ENCODE peak calls at places on chromosomes 3 and 15, in nine cellular contexts. Y is transverse colon, X is OCI-LY7, R is body of pancreas, B is mammary epithelial cell, T is coronary artery, I is cardiac muscle cell, U is HepG2, L is tibial nerve. P is an unnamed sample.

GRCh38 chr3:9135930-9136525 is 113.4 kb downstream of the SRGAP3 start:
- DNase-seq in Y (no peak), X (no peak), R (no peak), B (no peak), T (no peak), I (no peak), U (no peak), L (no peak), P (no peak)

GRCh38 chr15:64622410-64623260 is 152.8 kb downstream of the RBPMS2 start:
- DNase-seq in Y (peak; percentile 19), X (no peak), R (no peak), B (no peak), T (no peak), I (no peak), U (no peak), L (no peak), P (no peak)

GRCh38 chr15:90074916-90075315 is 27.4 kb downstream of the IDH2 start:
- DNase-seq in Y (no peak), X (no peak), R (no peak), B (no peak), T (no peak), I (no peak), U (no peak), L (no peak), P (no peak)

GRCh38 chr15:100928632-100929280 is 9.6 kb downstream of the LRRK1 start:
- DNase-seq in Y (peak; percentile 63), X (peak; percentile 46), R (no peak), B (peak; percentile 28), T (no peak), I (no peak), U (no peak), L (no peak), P (no peak)

GRCh38 chr15:58704155-58704825 is 45.2 kb downstream of the ADAM10 start:
- DNase-seq in Y (no peak), X (no peak), R (no peak), B (no peak), T (no peak), I (peak; percentile 39), U (no peak), L (no peak), P (no peak)

GRCh38 chr3:49747792-49748480 is 24.2 kb upstream of the GMPPB start:
- DNase-seq in Y (no peak), X (no peak), R (no peak), B (peak; percentile 67), T (no peak), I (peak; percentile 64), U (peak; percentile 57), L (no peak), P (peak; percentile 47)

GRCh38 chr15:91566116-91566515 is 287.4 kb upstream of the SLCO3A1 start:
- DNase-seq in Y (no peak), X (no peak), R (no peak), B (no peak), T (no peak), I (no peak), U (no peak), L (no peak), P (no peak)

GRCh38 chr15:45023659-45024320 is 795 bp downstream of the SORD start:
- DNase-seq in Y (no peak), X (peak; percentile 3), R (no peak), B (peak; percentile 8), T (no peak), I (peak; percentile 2), U (no peak), L (no peak), P (no peak)

GRCh38 chr3:123788706-123789105 is 95.4 kb downstream of the MYLK start:
- DNase-seq in Y (no peak), X (no peak), R (no peak), B (no peak), T (no peak), I (no peak), U (no peak), L (no peak), P (no peak)

GRCh38 chr3:99639579-99639978 is 1.2 kb downstream of the COL8A1 start:
- DNase-seq in Y (no peak), X (no peak), R (no peak), B (no peak), T (no peak), I (peak; percentile 64), U (no peak), L (no peak), P (no peak)

GRCh38 chr3:3625461-3626271 is 173.6 kb upstream of the LRRN1 start:
- DNase-seq in Y (no peak), X (no peak), R (no peak), B (peak; percentile 28), T (no peak), I (no peak), U (no peak), L (no peak), P (no peak)

GRCh38 chr15:77851696-77852095 is 219.0 kb upstream of the LINGO1 start:
- DNase-seq in Y (no peak), X (no peak), R (no peak), B (no peak), T (no peak), I (no peak), U (peak; percentile 6), L (no peak), P (no peak)

GRCh38 chr3:107894998-107895397 is 195.8 kb downstream of the CD47 start:
- DNase-seq in Y (no peak), X (no peak), R (no peak), B (no peak), T (no peak), I (peak; percentile 21), U (no peak), L (no peak), P (no peak)

GRCh38 chr15:48433226-48433886 is 102.1 kb downstream of the DUT start:
- DNase-seq in Y (no peak), X (no peak), R (no peak), B (peak; percentile 76), T (no peak), I (no peak), U (no peak), L (no peak), P (no peak)

GRCh38 chr3:24953060-24953771 is 458.6 kb upstream of the THRB start:
- DNase-seq in Y (no peak), X (no peak), R (no peak), B (no peak), T (no peak), I (no peak), U (no peak), L (no peak), P (no peak)

DNA sequence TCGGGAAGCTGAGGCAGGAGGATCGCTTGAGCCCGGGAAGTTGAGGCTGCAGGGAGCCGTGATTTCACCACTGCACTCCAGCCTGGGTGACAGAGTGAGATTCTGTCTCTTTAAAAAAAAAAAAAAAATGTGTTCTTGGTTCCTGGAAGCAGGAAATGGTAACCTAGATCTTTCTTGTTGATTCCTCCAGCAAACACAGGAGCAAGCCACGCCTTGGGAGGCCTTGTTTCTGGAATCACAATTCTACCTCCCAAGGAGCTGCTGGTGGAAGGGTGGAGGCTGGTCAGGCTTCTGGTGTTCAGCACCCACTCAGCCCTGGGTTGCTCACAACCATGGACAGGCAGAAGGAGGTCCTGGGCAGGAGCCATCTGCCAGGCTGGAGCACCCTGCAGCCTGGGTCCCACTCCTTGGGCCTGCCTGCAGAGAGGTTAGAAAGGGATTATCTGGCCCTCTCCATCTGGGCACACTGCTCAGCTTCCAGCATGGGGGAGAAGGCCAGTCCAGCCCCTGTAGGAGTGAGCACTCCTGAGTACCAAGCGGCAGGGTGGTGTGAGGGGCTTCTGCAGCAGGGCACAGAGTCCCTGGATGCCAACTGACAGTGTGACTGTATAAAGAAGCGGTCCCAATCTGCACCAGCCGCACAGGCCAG is 65.6 kb downstream of the ABTB1 start:
- DNase-seq in Y (peak; percentile 56), X (no peak), R (no peak), B (peak; percentile 26), T (no peak), I (peak; percentile 81), U (no peak), L (no peak), P (no peak)
- H3K4me3 ChIP-seq in Y (no peak overlapping the region), X (no peak overlapping the region), R (no peak overlapping the region), B (no peak overlapping the region), T (no peak overlapping the region), I (no peak overlapping the region), U (no peak overlapping the region), L (no peak overlapping the region), P (no peak overlapping the region)

GRCh38 chr3:1348547-1348946 is 255.7 kb downstream of the CNTN6 start:
- DNase-seq in Y (no peak), X (no peak), R (no peak), B (no peak), T (no peak), I (no peak), U (no peak), L (no peak), P (no peak)
- TF ChIP-seq CTCF in Y (no peak), X (peak; percentile 24), R (no peak), B (no peak), T (no peak), I (no peak), U (no peak), L (no peak), P (no peak)

DNA sequence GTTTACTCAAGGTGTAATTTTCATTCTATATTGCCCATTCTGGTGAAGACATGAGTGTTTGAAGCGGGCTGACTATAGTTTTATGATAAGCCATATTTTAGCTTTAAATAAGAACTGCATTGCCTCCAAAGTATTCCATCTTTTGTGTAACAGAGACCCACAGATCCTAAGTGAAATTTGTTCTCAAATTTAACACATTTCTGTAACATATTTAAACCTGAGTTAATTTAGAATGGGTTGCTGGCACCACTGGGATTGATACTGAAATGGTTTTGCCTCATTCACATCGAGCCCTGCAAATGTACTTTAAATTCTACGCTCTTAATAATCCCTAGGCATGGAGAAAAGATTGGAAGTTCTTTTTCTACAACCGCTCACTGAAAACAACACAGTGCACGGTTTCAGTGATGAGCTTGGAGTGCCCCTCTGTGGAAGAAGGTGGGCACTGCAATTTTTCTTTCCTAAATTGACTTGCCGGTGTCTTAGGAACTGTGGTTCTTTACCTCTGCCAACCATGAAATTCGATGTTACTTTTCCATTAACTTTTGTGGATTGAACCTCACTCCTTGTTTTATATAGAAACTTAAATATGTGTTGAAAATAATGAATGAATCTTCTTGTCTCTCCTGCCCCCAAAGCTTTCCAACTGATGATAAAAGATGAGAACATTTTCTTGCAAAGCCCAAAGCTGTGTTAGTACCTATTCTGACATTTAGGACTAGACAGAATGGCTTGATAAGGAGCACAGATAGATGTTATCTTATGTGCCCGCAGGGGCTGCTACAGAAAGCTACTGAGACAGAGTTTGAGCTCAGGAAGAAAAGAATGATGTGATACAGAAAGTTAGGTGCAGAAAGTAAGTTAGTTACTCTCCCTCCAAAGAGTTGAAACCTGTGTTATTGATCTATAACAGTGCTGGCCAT is 109.7 kb upstream of the ATP11B start:
- DNase-seq in Y (peak; percentile 74), X (peak; percentile 77), R (peak; percentile 71), B (peak; percentile 72), T (no peak), I (peak; percentile 79), U (peak; percentile 48), L (peak; percentile 45), P (peak; percentile 64)
- H3K4me3 ChIP-seq in Y (peak overlapping the region; percentile 56), X (no peak overlapping the region), R (no peak overlapping the region), B (no peak overlapping the region), T (peak overlapping the region; percentile 76), I (no peak overlapping the region), U (no peak overlapping the region), L (peak overlapping the region; percentile 59), P (peak overlapping the region; percentile 53)

DNA sequence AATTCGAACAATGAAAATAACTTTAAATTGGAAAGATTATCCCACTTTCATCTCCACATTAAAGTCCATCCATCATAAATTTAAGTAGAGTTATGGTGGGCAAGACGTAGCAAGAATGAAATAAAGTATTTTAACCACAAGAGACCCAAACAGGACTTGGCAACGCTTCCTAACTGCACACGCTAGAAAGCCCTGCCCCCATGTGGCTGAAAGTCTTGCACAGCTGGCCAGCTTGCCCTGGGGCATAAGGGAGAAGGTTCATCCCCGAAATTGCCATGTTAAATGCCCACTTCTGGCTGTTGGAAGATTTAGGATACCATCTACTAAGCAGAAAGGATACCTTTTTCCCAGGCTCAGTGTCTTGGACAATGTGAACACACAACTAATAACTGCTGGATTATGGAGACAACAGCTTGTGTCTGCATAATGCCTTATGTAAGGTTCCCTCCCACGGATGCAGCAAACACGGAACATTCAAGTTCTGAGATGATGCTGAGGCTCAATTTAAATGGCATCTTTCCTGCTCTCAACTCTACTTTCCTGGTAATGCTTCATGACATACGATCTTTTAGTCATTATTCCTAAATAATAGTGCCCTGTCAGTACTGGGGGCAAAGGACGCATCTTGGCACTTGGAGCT is 116.6 kb upstream of the TJP1 start:
- DNase-seq in Y (no peak), X (peak; percentile 9), R (no peak), B (no peak), T (no peak), I (no peak), U (peak; percentile 10), L (no peak), P (no peak)
- TF ChIP-seq CTCF in Y (peak; percentile 7), X (peak; percentile 41), R (no peak), B (no peak), T (no peak), I (peak; percentile 21), U (peak; percentile 56), L (no peak), P (peak; percentile 19)